ENCODE peak calls at places on chromosomes 4 and X, in five cellular contexts. One of them, this sample, is unnamed. For H3K4me1, the result is how much of the 10 kb centered on the place peaks cover.

GRCh38 chrX:30275498-30275897 is 28.6 kb downstream of the MAGEB1 start:
- DNase-seq in esophagus muscularis mucosa: no peak
- DNase-seq in IMR-90: peak
- DNase-seq in Peyer's patch: no peak
- DNase-seq in right lobe of liver: no peak
- DNase-seq in this sample: no peak

GRCh38 chr4:77618383-77619241 is 13.0 kb downstream of the CXCL13 start:
- DNase-seq in esophagus muscularis mucosa: no peak
- DNase-seq in IMR-90: peak
- DNase-seq in Peyer's patch: peak
- DNase-seq in right lobe of liver: peak
- DNase-seq in this sample: no peak

GRCh38 chrX:39869846-39870601 is 227.7 kb downstream of the BCOR start:
- DNase-seq in esophagus muscularis mucosa: no peak
- DNase-seq in IMR-90: peak
- DNase-seq in Peyer's patch: peak
- DNase-seq in right lobe of liver: no peak
- DNase-seq in this sample: no peak

GRCh38 chr4:25448379-25449109 is 71.5 kb downstream of the ANAPC4 start:
- DNase-seq in esophagus muscularis mucosa: no peak
- DNase-seq in IMR-90: peak
- DNase-seq in Peyer's patch: no peak
- DNase-seq in right lobe of liver: no peak
- DNase-seq in this sample: no peak

GRCh38 chr4:153950100-153950979 is 161.5 kb upstream of the SFRP2 start:
- DNase-seq in esophagus muscularis mucosa: no peak
- DNase-seq in IMR-90: no peak
- DNase-seq in Peyer's patch: no peak
- DNase-seq in right lobe of liver: no peak
- DNase-seq in this sample: no peak

GRCh38 chr4:78058591-78059523 is 1.7 kb downstream of the FRAS1 start:
- DNase-seq in esophagus muscularis mucosa: no peak
- DNase-seq in IMR-90: no peak
- DNase-seq in Peyer's patch: peak
- DNase-seq in right lobe of liver: peak
- DNase-seq in this sample: no peak

GRCh38 chr4:15906024-15906443 is 32.5 kb downstream of the FGFBP1 start:
- DNase-seq in esophagus muscularis mucosa: no peak
- DNase-seq in IMR-90: no peak
- DNase-seq in Peyer's patch: peak
- DNase-seq in right lobe of liver: peak
- DNase-seq in this sample: no peak

GRCh38 chrX:156002517-156002916 is 5.0 kb downstream of the IL9R start:
- DNase-seq in esophagus muscularis mucosa: peak
- DNase-seq in IMR-90: no peak
- DNase-seq in Peyer's patch: no peak
- DNase-seq in right lobe of liver: no peak
- DNase-seq in this sample: no peak

GRCh38 chr4:185004562-185005208 is 13.6 kb upstream of the HELT start:
- DNase-seq in esophagus muscularis mucosa: no peak
- DNase-seq in IMR-90: no peak
- DNase-seq in Peyer's patch: no peak
- DNase-seq in right lobe of liver: no peak
- DNase-seq in this sample: no peak

GRCh38 chr4:29852537-29852936 is 867.6 kb upstream of the PCDH7 start:
- DNase-seq in esophagus muscularis mucosa: no peak
- DNase-seq in IMR-90: no peak
- DNase-seq in Peyer's patch: no peak
- DNase-seq in right lobe of liver: no peak
- DNase-seq in this sample: no peak

GRCh38 chr4:101217353-101218031 is 129.8 kb downstream of the PPP3CA start:
- DNase-seq in esophagus muscularis mucosa: no peak
- DNase-seq in IMR-90: peak
- DNase-seq in Peyer's patch: no peak
- DNase-seq in right lobe of liver: no peak
- DNase-seq in this sample: no peak

GRCh38 chr4:88533088-88533790 is 9.7 kb upstream of the PYURF start:
- DNase-seq in esophagus muscularis mucosa: no peak
- DNase-seq in IMR-90: peak
- DNase-seq in Peyer's patch: no peak
- DNase-seq in right lobe of liver: no peak
- DNase-seq in this sample: no peak

GRCh38 chrX:2691543-2692220 is 587 bp downstream of the CD99 start:
- DNase-seq in esophagus muscularis mucosa: no peak
- DNase-seq in IMR-90: peak
- DNase-seq in Peyer's patch: peak
- DNase-seq in right lobe of liver: peak
- DNase-seq in this sample: no peak

GRCh38 chrX:4831574-4831973 is 1118.1 kb upstream of the PRKX start:
- DNase-seq in esophagus muscularis mucosa: no peak
- DNase-seq in IMR-90: no peak
- DNase-seq in Peyer's patch: no peak
- DNase-seq in right lobe of liver: no peak
- DNase-seq in this sample: no peak

GRCh38 chrX:125175991-125176390 is 143.7 kb upstream of the TEX13C start:
- DNase-seq in esophagus muscularis mucosa: no peak
- DNase-seq in IMR-90: no peak
- DNase-seq in Peyer's patch: no peak
- DNase-seq in right lobe of liver: no peak
- DNase-seq in this sample: no peak

GRCh38 chrX:125170459-125170858 is 149.2 kb upstream of the TEX13C start:
- DNase-seq in esophagus muscularis mucosa: no peak
- DNase-seq in IMR-90: no peak
- DNase-seq in Peyer's patch: no peak
- DNase-seq in right lobe of liver: no peak
- DNase-seq in this sample: no peak

GRCh38 chrX:125172531-125172930 is 147.1 kb upstream of the TEX13C start:
- DNase-seq in esophagus muscularis mucosa: no peak
- DNase-seq in IMR-90: no peak
- DNase-seq in Peyer's patch: no peak
- DNase-seq in right lobe of liver: no peak
- DNase-seq in this sample: no peak
- H3K4me1 ChIP-seq in esophagus muscularis mucosa: under half
- H3K4me1 ChIP-seq in IMR-90: under half
- H3K4me1 ChIP-seq in Peyer's patch: under half
- H3K4me1 ChIP-seq in right lobe of liver: under half
- H3K4me1 ChIP-seq in this sample: under half

DNA sequence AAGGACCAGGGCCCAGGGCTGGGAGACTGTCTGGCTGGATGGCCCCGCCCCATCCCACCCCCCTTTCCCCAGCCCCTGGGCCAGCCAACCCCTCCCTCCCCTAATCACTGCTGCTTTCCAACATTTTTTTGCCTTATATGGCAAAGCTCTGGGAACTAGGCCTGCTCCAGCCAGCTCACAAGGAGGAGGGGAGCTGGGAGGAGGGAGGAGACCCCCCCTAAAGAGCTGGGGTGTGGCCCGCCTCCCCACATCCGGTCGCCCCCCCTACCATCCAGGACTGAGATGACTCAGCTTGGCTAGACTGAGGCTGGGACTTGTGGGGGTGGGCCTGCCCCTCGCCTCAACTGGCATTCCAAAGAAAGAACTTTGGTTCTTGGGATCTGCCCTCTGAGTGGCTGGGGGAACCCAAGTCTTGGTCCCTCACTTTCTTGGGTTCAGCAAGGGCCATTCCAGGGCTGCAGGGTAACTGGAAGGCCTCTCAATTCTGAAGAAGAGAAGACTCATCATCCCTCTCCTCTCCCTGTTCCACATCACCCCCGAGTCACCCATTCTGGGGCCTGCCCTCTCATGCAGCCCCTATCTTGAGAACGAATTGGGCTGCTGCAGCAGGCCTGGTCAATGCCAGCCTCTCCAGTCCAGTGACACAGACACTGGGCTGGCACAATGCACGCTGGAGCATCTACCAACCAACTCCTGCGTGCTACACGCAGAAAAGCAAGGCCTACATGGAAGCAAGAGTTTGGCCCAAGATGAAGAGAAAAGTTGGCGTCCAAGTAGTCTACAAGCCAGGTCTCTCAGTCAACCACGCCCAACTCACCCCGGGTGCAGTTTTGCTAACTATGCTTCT is 4.8 kb downstream of the FLNA start:
- DNase-seq in esophagus muscularis mucosa: peak
- DNase-seq in IMR-90: peak
- DNase-seq in Peyer's patch: peak
- DNase-seq in right lobe of liver: peak
- DNase-seq in this sample: no peak
- TF ChIP-seq POLR2A in esophagus muscularis mucosa: no peak
- TF ChIP-seq POLR2A in IMR-90: peak
- TF ChIP-seq POLR2A in Peyer's patch: no peak
- TF ChIP-seq POLR2A in right lobe of liver: no peak
- TF ChIP-seq POLR2A in this sample: peak

DNA sequence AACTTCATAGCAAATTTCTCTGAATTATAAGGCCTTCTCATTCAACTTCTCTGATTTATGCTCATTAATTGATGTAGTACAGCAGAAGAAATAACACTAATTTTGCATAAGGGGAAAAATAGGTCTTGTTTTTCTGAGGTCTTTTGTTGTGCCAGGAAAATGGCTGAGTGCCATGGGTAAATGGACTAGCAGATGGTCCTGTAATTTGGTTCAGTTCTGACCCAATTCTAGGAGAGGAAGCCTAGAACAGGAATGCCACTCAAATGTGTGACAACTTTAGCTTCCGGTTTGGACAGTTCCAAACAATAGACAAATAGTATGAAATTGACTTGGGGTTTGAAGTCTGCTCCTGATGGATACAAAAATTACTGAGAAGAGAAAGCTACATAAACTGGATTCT is 6.2 kb downstream of the RAB9B start:
- DNase-seq in esophagus muscularis mucosa: no peak
- DNase-seq in IMR-90: no peak
- DNase-seq in Peyer's patch: no peak
- DNase-seq in right lobe of liver: no peak
- DNase-seq in this sample: no peak
- H3K4me1 ChIP-seq in esophagus muscularis mucosa: under half
- H3K4me1 ChIP-seq in IMR-90: under half
- H3K4me1 ChIP-seq in Peyer's patch: under half
- H3K4me1 ChIP-seq in right lobe of liver: under half
- H3K4me1 ChIP-seq in this sample: under half

GRCh38 chr4:40197879-40198689 is 1.3 kb downstream of the RHOH start:
- DNase-seq in esophagus muscularis mucosa: no peak
- DNase-seq in IMR-90: no peak
- DNase-seq in Peyer's patch: no peak
- DNase-seq in right lobe of liver: no peak
- DNase-seq in this sample: no peak

GRCh38 chr4:40196724-40197281 is at the start of gene RHOH:
- DNase-seq in esophagus muscularis mucosa: no peak
- DNase-seq in IMR-90: no peak
- DNase-seq in Peyer's patch: peak
- DNase-seq in right lobe of liver: no peak
- DNase-seq in this sample: peak

GRCh38 chr4:40200881-40201797 is 4.3 kb downstream of the RHOH start:
- DNase-seq in esophagus muscularis mucosa: no peak
- DNase-seq in IMR-90: peak
- DNase-seq in Peyer's patch: no peak
- DNase-seq in right lobe of liver: no peak
- DNase-seq in this sample: peak

GRCh38 chr4:40199999-40200880 is 3.4 kb downstream of the RHOH start:
- DNase-seq in esophagus muscularis mucosa: no peak
- DNase-seq in IMR-90: peak
- DNase-seq in Peyer's patch: peak
- DNase-seq in right lobe of liver: no peak
- DNase-seq in this sample: peak

DNA sequence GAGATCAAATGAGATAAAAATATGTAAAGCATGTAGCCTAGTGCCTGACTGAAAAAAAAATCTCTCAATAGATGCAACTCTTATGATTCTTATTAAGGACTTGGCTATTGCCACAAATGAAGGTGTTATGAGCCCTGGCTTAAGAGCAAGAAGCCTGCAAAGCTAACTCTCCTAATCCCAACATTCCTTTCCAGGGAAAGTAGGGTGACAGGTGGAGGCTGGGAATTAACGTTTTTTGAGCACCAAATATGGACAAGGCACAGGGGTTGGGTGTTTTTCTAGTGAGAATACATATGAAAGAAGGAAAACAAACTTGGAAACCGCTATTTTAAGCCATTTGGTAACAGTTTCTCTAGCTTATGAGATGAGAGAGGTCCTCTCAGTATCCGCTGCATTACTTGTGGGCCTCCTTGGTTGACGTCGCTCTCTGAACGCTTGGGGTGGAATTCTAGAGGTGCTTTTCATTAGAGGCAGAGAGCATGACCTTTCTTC is 2.4 kb downstream of the RHOH start:
- DNase-seq in esophagus muscularis mucosa: no peak
- DNase-seq in IMR-90: no peak
- DNase-seq in Peyer's patch: peak
- DNase-seq in right lobe of liver: no peak
- DNase-seq in this sample: peak
- TF ChIP-seq POLR2A in esophagus muscularis mucosa: no peak
- TF ChIP-seq POLR2A in IMR-90: no peak
- TF ChIP-seq POLR2A in Peyer's patch: no peak
- TF ChIP-seq POLR2A in right lobe of liver: no peak
- TF ChIP-seq POLR2A in this sample: no peak

GRCh38 chr4:108367751-108368150 is 199.0 kb upstream of the LEF1 start:
- DNase-seq in esophagus muscularis mucosa: no peak
- DNase-seq in IMR-90: no peak
- DNase-seq in Peyer's patch: no peak
- DNase-seq in right lobe of liver: no peak
- DNase-seq in this sample: no peak
- H3K4me1 ChIP-seq in esophagus muscularis mucosa: under half
- H3K4me1 ChIP-seq in IMR-90: under half
- H3K4me1 ChIP-seq in Peyer's patch: under half
- H3K4me1 ChIP-seq in right lobe of liver: under half
- H3K4me1 ChIP-seq in this sample: under half

This sample was measured in vagina.